ENCODE peak calls at places on chromosome X, in eight cellular contexts. Q is left ventricle myocardium inferior; B is ascending aorta; Y is stomach; Z is CD8-positive, alpha-beta memory T cell; U is transverse colon; R is suprapubic skin; M is right cardiac atrium. T is an unnamed sample.

GRCh38 chrX:130118396-130118795 is 8.1 kb upstream of the ELF4 start:
- DNase-seq in Z (no peak), M (no peak), Y (no peak), Q (no peak), U (no peak), R (no peak), B (no peak), T (no peak)

GRCh38 chrX:123830309-123830708 is 29.5 kb upstream of the XIAP start:
- DNase-seq in U (peak; percentile 75), M (peak; percentile 45), R (no peak), Z (no peak), Y (peak; percentile 36), Q (no peak), B (no peak), T (no peak)

GRCh38 chrX:134315893-134316292 is 78.9 kb downstream of the CCDC160 start:
- DNase-seq in Y (no peak), Q (no peak), R (no peak), Z (no peak), B (no peak), M (no peak), U (peak; percentile 12), T (no peak)

GRCh38 chrX:152913354-152913753 is 15.5 kb downstream of the ZNF185 start:
- DNase-seq in Y (no peak), R (no peak), Q (no peak), Z (no peak), B (no peak), U (no peak), M (no peak), T (no peak)

GRCh38 chrX:4277122-4277521 is 563.7 kb upstream of the PRKX start:
- DNase-seq in Z (no peak), U (no peak), Q (no peak), R (no peak), B (no peak), Y (no peak), M (no peak), T (no peak)

GRCh38 chrX:153861733-153862300 is 24.2 kb downstream of the L1CAM start:
- DNase-seq in M (no peak), Y (no peak), R (no peak), Z (no peak), Q (no peak), B (no peak), U (no peak), T (no peak)

GRCh38 chrX:35040871-35041270 is 98.3 kb downstream of the FAM47B start:
- DNase-seq in Q (no peak), M (no peak), B (no peak), R (no peak), Y (no peak), U (no peak), Z (no peak), T (no peak)

GRCh38 chrX:22087158-22087557 is 55.0 kb downstream of the PHEX start:
- DNase-seq in Y (no peak), U (no peak), Q (no peak), B (no peak), Z (no peak), M (no peak), R (no peak), T (no peak)

GRCh38 chrX:118523920-118524319 is 28.3 kb downstream of the DOCK11 start:
- DNase-seq in U (no peak), B (no peak), Q (no peak), Z (peak; percentile 13), M (no peak), Y (no peak), R (no peak), T (no peak)

GRCh38 chrX:49039598-49040375 is 3.4 kb downstream of the TFE3 start:
- DNase-seq in Z (peak; percentile 6), Q (peak; percentile 52), M (peak; percentile 84), R (peak; percentile 81), Y (peak; percentile 53), U (peak; percentile 66), B (peak; percentile 51), T (peak; percentile 38)

GRCh38 chrX:47497274-47497673 is 14.3 kb upstream of the ZNF41 start:
- DNase-seq in M (no peak), Q (no peak), Z (no peak), B (no peak), U (no peak), Y (no peak), R (no peak), T (no peak)

GRCh38 chrX:47143894-47144625 is 442 bp downstream of the NDUFB11 start:
- DNase-seq in Z (no peak), U (peak; percentile 33), M (peak; percentile 65), Y (no peak), Q (no peak), B (no peak), R (no peak), T (peak; percentile 43)

GRCh38 chrX:140822184-140822583 is 112.6 kb downstream of the LINC00632 start:
- DNase-seq in R (no peak), Q (no peak), B (no peak), Y (no peak), Z (no peak), U (no peak), M (no peak), T (no peak)

GRCh38 chrX:102840871-102841705 is 96.0 kb upstream of the RAB40AL start:
- DNase-seq in R (no peak), Q (no peak), Y (no peak), U (no peak), M (no peak), B (no peak), Z (no peak), T (no peak)

GRCh38 chrX:140034916-140035315 is 69.6 kb upstream of the CXorf66 start:
- DNase-seq in M (no peak), Q (no peak), Z (no peak), U (no peak), B (no peak), Y (no peak), R (no peak), T (no peak)

GRCh38 chrX:110992611-110993010 is 103.4 kb upstream of the PAK3 start:
- DNase-seq in U (no peak), B (no peak), Y (peak; percentile 31), M (no peak), Z (no peak), R (no peak), Q (no peak), T (no peak)

GRCh38 chrX:9911479-9911878 is 55.7 kb upstream of the CLDN34 start:
- DNase-seq in Y (no peak), R (no peak), M (no peak), B (no peak), Q (no peak), Z (no peak), U (no peak), T (no peak)

GRCh38 chrX:17242470-17242869 is 132.5 kb upstream of the NHS start:
- DNase-seq in Q (no peak), Y (peak; percentile 49), R (no peak), M (no peak), B (no peak), U (peak; percentile 28), Z (no peak), T (no peak)

GRCh38 chrX:84340981-84341380 is 153.0 kb upstream of the RPS6KA6 start:
- DNase-seq in Z (no peak), M (no peak), Y (no peak), R (no peak), Q (no peak), U (no peak), B (no peak), T (no peak)

GRCh38 chrX:1330605-1331004 is 6.0 kb upstream of the IL3RA start:
- DNase-seq in M (peak; percentile 49), U (no peak), Z (no peak), B (no peak), Q (no peak), Y (no peak), R (no peak), T (no peak)
- H3K9me3 ChIP-seq in M (no peaks in the 10 kb centered on the region), U (no peaks in the 10 kb centered on the region), Z (no peaks in the 10 kb centered on the region), B (no peaks in the 10 kb centered on the region), Q (no peaks in the 10 kb centered on the region), Y (no peaks in the 10 kb centered on the region), R (no peaks in the 10 kb centered on the region), T (no peaks in the 10 kb centered on the region)

DNA sequence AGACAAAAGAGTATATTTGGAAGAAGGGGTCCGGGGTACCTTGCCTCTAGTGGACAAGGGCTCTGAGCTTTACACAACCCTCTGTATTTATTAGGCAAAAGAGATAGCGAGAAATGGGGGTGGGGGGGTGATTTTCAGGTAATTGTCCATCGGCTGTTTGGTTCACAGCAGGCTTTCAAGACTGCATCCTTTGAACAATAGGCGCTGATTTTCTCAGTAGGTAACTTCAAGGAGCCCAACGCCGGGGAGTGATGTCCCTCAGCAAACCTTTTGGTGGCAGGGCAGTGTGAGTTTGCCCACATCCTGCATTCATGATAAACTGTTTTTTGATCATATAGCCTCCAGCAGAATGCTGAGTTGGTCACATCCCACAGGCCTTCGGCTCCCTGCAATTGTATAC is 61.6 kb downstream of the KDM5C start:
- DNase-seq in Z (no peak), R (no peak), U (no peak), Y (no peak), M (no peak), B (no peak), Q (no peak), T (no peak)
- H3K27ac ChIP-seq in Z (no peak overlapping the region), R (no peak overlapping the region), U (no peak overlapping the region), Y (no peak overlapping the region), M (no peak overlapping the region), B (no peak overlapping the region), Q (no peak overlapping the region), T (peak overlapping the region; percentile 80)

GRCh38 chrX:69615779-69616519 is at the start of gene EDA:
- DNase-seq in Q (peak; percentile 87), Z (peak; percentile 35), R (peak; percentile 80), U (peak; percentile 87), M (peak; percentile 95), B (peak; percentile 27), Y (peak; percentile 85), T (peak; percentile 60)

GRCh38 chrX:69616520-69617203 is 749 bp downstream of the EDA start:
- DNase-seq in Z (peak; percentile 1), B (no peak), U (peak; percentile 18), M (peak; percentile 74), R (no peak), Q (peak; percentile 33), Y (peak; percentile 25), T (no peak)

GRCh38 chrX:69615323-69615722 is 590 bp upstream of the EDA start:
- DNase-seq in M (no peak), U (no peak), Z (no peak), Q (no peak), Y (no peak), B (no peak), R (no peak), T (no peak)

GRCh38 chrX:69614896-69615295 is 1.0 kb upstream of the EDA start:
- DNase-seq in U (no peak), Z (no peak), R (no peak), M (no peak), B (no peak), Q (no peak), Y (no peak), T (peak; percentile 12)

DNA sequence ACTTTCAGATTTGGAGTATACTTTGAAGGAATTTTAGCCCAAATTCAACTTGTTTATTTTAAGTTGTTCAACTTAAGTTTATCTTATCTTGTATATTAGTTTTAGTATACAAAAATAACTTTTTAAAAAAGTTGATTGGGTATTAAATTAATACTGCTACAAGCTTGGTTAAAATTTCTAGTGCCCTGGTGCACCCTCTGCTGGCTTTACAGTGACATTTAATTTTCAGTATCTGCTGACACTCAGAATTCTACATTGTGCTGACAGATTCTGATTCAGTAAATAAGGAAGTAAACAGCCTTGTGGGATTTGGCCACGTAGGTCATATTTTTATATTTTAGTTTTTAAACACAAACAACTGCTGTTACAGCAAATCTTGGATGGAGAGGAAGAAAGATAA is 2.9 kb downstream of the EDA start:
- DNase-seq in R (no peak), B (no peak), Q (no peak), U (peak; percentile 11), M (no peak), Y (no peak), Z (no peak), T (no peak)
- H3K9me3 ChIP-seq in R (no peaks in the 10 kb centered on the region), B (no peaks in the 10 kb centered on the region), Q (no peaks in the 10 kb centered on the region), U (no peaks in the 10 kb centered on the region), M (no peaks in the 10 kb centered on the region), Y (no peaks in the 10 kb centered on the region), Z (no peaks in the 10 kb centered on the region), T (no peaks in the 10 kb centered on the region)

GRCh38 chrX:125710403-125711062 is 390.9 kb downstream of the TEX13C start:
- DNase-seq in B (no peak), Y (no peak), Q (no peak), R (no peak), Z (no peak), M (peak; percentile 9), U (no peak), T (no peak)
- H3K27ac ChIP-seq in B (no peak overlapping the region), Y (no peak overlapping the region), Q (no peak overlapping the region), R (no peak overlapping the region), Z (no peak overlapping the region), M (no peak overlapping the region), U (no peak overlapping the region), T (no peak overlapping the region)

T was measured in gastrocnemius medialis.